ENCODE peak calls at places on chromosomes 2 and 18, in seven cellular contexts. S, H, O, F, K, Q and T are unnamed samples.
A peak's percentile ranks its signal among the peaks of the same experiment; 100 is the strongest.

GRCh38 chr2:233489666-233490065 is 76.9 kb downstream of the USP40 start:
- DNase-seq in S (no peak), H (no peak), O (no peak), F (no peak), K (no peak), Q (no peak), T (no peak)

GRCh38 chr2:30472326-30472725 is 25.3 kb downstream of the LCLAT1 start:
- DNase-seq in S (no peak), H (no peak), O (no peak), F (no peak), K (no peak), Q (no peak), T (no peak)

GRCh38 chr2:127516031-127516430 is 10.3 kb downstream of the IWS1 start:
- DNase-seq in S (peak; percentile 76), H (no peak), O (no peak), F (no peak), K (no peak), Q (no peak), T (peak; percentile 79)

GRCh38 chr2:71801969-71802368 is 345.7 kb downstream of the CYP26B1 start:
- DNase-seq in S (peak; percentile 57), H (no peak), O (peak; percentile 27), F (no peak), K (no peak), Q (no peak), T (no peak)

GRCh38 chr2:32832821-32833220 is 113.9 kb upstream of the LTBP1 start:
- DNase-seq in S (no peak), H (no peak), O (no peak), F (no peak), K (no peak), Q (no peak), T (no peak)

GRCh38 chr2:153388246-153388645 is 90.3 kb downstream of the RPRM start:
- DNase-seq in S (no peak), H (no peak), O (no peak), F (no peak), K (no peak), Q (no peak), T (no peak)

GRCh38 chr2:46841621-46842020 is 74.0 kb downstream of the MCFD2 start:
- DNase-seq in S (peak; percentile 52), H (no peak), O (no peak), F (peak; percentile 41), K (no peak), Q (no peak), T (no peak)

GRCh38 chr2:44962176-44962695 is 20.7 kb downstream of the SIX3 start:
- DNase-seq in S (no peak), H (no peak), O (no peak), F (no peak), K (no peak), Q (no peak), T (no peak)

GRCh38 chr2:150480241-150480640 is 7.2 kb downstream of the RND3 start:
- DNase-seq in S (no peak), H (no peak), O (no peak), F (peak; percentile 34), K (no peak), Q (no peak), T (no peak)

GRCh38 chr18:47244041-47244440 is 7.4 kb downstream of the SKOR2 start:
- DNase-seq in S (no peak), H (no peak), O (no peak), F (no peak), K (no peak), Q (no peak), T (no peak)

DNA sequence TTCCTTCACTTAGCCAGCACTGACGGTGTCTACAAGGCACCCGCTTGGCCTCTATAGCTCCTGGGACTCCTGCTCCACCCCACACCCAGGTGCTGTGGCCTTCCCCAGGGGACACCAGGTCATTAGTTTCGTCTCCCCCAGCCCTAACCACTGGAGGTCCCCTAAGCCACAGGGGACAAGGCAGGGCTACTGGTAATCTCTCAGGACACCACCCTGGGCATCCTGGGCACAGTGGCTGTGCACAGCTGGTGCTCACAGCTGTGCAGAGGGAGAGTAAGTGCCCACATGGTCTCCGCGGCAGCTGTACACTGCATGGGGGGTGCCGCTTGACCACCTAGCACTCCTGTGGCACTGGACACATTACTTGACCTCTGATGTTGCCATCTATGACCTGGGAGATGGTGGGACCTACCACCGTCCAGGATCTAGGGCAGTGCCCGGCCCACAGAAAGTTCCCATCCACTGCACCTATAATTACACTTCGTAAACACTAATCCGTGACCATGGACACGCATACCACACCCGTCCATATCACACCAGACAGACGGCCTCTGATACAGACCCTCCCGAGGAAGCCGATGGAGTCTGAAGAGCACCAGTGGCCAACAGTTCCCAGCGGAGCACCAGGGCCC is 133.9 kb downstream of the HDAC4 start:
- DNase-seq in S (no peak), H (no peak), O (no peak), F (peak; percentile 22), K (peak; percentile 19), Q (no peak), T (no peak)
- H3K4me3 ChIP-seq in S (no peak overlapping the region), H (peak overlapping the region; percentile 16), O (peak overlapping the region; percentile 46), F (peak overlapping the region; percentile 30), K (peak overlapping the region; percentile 62), Q (peak overlapping the region; percentile 45), T (peak overlapping the region; percentile 53)

DNA sequence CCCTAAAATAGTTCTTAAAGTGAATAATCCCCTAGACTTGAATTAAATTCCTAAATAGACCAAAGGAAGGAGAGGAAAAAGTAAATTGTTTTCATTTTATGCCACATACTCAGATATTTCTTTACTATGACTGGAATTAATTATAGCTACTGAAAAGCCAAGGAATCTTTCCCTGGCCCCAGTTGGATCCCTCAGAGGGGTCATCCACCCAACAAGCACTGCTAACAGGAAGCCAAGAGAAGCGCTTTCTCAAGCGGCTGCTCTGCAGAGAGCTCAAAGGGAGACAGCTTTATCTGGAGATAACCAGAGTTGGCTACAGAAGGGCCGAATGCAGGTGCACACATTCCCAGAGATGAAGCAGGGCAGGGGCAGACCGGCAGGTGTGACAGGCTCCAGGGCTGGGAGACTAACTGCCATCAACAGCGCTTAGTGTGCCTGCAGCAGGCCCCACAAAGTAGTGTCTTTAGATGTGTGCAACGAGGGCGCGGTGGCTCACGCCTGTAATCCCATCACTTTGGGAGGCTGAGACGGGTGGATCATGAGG is 51.1 kb downstream of the POLR1A start:
- DNase-seq in S (no peak), H (no peak), O (no peak), F (no peak), K (no peak), Q (no peak), T (no peak)
- H3K36me3 ChIP-seq in S (peaks cover 60% of the 10 kb centered on the region), H (peaks cover 13% of the 10 kb centered on the region), O (peaks cover 28% of the 10 kb centered on the region), F (peaks cover 78% of the 10 kb centered on the region), K (peaks cover 30% of the 10 kb centered on the region), Q (peaks cover 27% of the 10 kb centered on the region), T (peaks cover 30% of the 10 kb centered on the region)

DNA sequence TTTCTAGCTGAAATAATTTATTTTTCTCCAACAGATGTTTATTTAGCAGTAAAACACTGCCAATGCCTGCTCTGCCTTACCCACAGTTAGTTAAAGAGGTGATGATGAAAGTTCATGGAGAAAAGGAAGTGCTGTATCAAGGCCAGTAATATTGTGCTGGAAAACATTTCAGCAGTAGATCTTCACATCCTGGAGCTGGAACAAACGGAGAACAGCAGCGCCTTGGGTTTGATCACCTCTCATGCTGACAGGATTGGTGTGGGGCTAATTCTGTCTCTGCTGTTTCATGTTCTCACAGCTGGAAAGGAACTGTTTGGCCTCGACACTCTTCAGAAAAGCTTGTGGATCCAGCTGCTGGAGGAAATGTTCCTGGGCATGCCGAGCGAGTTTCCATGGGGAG is 61.5 kb upstream of the RPE start:
- DNase-seq in S (no peak), H (no peak), O (no peak), F (no peak), K (no peak), Q (no peak), T (no peak)
- H3K4me3 ChIP-seq in S (no peak overlapping the region), H (no peak overlapping the region), O (no peak overlapping the region), F (no peak overlapping the region), K (no peak overlapping the region), Q (no peak overlapping the region), T (no peak overlapping the region)

DNA sequence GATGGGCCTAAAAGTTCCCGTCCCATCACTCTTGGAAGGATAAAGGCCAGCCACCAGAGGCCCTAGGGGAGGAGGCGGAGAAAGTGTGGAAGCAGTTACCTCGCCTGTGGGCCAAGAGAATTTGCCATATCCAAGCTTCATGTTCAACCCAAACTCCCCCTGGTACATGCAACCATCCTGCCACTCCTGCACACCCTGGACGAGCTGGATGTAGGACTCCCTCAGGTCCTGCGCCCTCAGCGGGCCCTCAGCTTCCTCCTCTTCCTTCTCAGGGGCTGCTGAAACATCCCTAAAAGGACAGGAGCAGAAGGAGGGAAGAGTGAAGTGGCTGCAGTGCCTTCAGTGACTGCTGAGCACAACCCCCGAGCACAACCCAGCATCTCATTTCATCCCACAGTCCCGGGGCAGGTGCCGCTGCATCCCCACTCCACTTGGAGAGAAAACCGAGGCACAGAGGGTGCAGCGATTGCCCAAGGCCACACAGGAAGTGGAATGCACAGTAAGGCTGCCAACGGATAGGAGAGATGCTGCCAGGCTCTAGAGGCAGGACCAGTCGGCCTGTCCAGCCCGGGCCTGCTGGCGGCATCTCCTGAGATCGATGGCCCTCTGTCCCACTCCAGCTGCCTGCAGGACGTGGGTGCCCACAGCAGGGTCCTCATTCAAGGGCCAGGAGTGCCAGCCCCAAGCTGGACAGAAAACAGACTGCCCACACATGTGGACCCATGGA is 2.9 kb downstream of the ANKMY1 start:
- DNase-seq in S (no peak), H (no peak), O (no peak), F (no peak), K (no peak), Q (no peak), T (no peak)
- H3K36me3 ChIP-seq in S (peaks cover 23% of the 10 kb centered on the region), H (peaks cover 4% of the 10 kb centered on the region), O (peaks cover 2% of the 10 kb centered on the region), F (peaks cover 23% of the 10 kb centered on the region), K (peaks cover 14% of the 10 kb centered on the region), Q (peaks cover 15% of the 10 kb centered on the region), T (peaks cover 7% of the 10 kb centered on the region)